ENCODE peak calls at places on chromosomes 16 and 17, in five cellular contexts. Q, T, I, J and L are unnamed samples. For H3K4me1, the result is how much of the 10 kb centered on the place peaks cover.

GRCh38 chr16:12646490-12647274 is 157.0 kb downstream of the CPPED1 start:
- DNase-seq in J (no peak), Q (no peak), T (no peak), I (no peak), L (no peak)

GRCh38 chr17:68314916-68315535 is 23.7 kb downstream of the ARSG start:
- DNase-seq in T (peak), Q (no peak), J (peak), I (no peak), L (no peak)

GRCh38 chr17:7383742-7384488 is 3.0 kb downstream of the TNK1 start:
- DNase-seq in I (peak), T (no peak), J (no peak), Q (peak), L (peak)

GRCh38 chr17:72501404-72502110 is 380.7 kb downstream of the SOX9 start:
- DNase-seq in J (no peak), I (peak), T (no peak), Q (no peak), L (no peak)

GRCh38 chr17:59844884-59845594 is 47.7 kb downstream of the TUBD1 start:
- DNase-seq in Q (no peak), J (peak), T (peak), I (no peak), L (no peak)

GRCh38 chr16:8928467-8928957 is 35.2 kb downstream of the USP7 start:
- DNase-seq in I (no peak), T (peak), J (no peak), Q (no peak), L (no peak)

GRCh38 chr17:12605222-12605621 is 60.5 kb upstream of the MYOCD start:
- DNase-seq in I (no peak), J (no peak), Q (no peak), T (peak), L (no peak)

GRCh38 chr17:83083368-83084201 is 4.2 kb downstream of the METRNL start:
- DNase-seq in T (peak), I (no peak), J (peak), Q (peak), L (peak)

GRCh38 chr17:73384926-73385325 is 73.1 kb upstream of the CDC42EP4 start:
- DNase-seq in J (no peak), Q (no peak), I (no peak), T (no peak), L (no peak)

GRCh38 chr16:57358527-57359095 is at the start of gene CCL22:
- DNase-seq in T (no peak), J (peak), I (no peak), Q (no peak), L (no peak)

GRCh38 chr17:28478940-28479615 is 5.6 kb downstream of the SLC13A2 start:
- DNase-seq in J (no peak), I (no peak), T (peak), Q (no peak), L (no peak)

GRCh38 chr17:1275205-1275961 is 4.1 kb upstream of the TRARG1 start:
- DNase-seq in T (no peak), Q (no peak), J (no peak), I (no peak), L (no peak)

GRCh38 chr16:4414187-4414909 is 2.0 kb downstream of the CORO7 start:
- DNase-seq in Q (peak), T (no peak), J (no peak), I (no peak), L (no peak)

GRCh38 chr17:81990836-81991683 is 13.6 kb downstream of the ASPSCR1 start:
- DNase-seq in Q (no peak), J (no peak), I (no peak), T (no peak), L (peak)

GRCh38 chr16:16042076-16042475 is 92.7 kb downstream of the ABCC1 start:
- DNase-seq in I (peak), Q (no peak), T (peak), J (no peak), L (peak)

GRCh38 chr17:49445561-49445960 is 30.9 kb upstream of the PHB1 start:
- DNase-seq in T (no peak), I (no peak), J (no peak), Q (no peak), L (no peak)

GRCh38 chr17:61551255-61551742 is 39.7 kb downstream of the NACA2 start:
- DNase-seq in T (peak), Q (no peak), J (no peak), I (no peak), L (no peak)

GRCh38 chr17:29246638-29247037 is at the start of gene CRYBA1:
- DNase-seq in I (no peak), Q (no peak), T (no peak), J (no peak), L (no peak)

GRCh38 chr16:81815429-81815766 is 36.3 kb downstream of the PLCG2 start:
- DNase-seq in J (no peak), I (no peak), Q (no peak), T (no peak), L (no peak)

GRCh38 chr17:61009619-61010018 is 332.0 kb downstream of the BCAS3 start:
- DNase-seq in T (peak), Q (no peak), J (no peak), I (no peak), L (peak)

GRCh38 chr17:80854220-80854619 is 137.4 kb upstream of the CHMP6 start:
- DNase-seq in Q (no peak), J (no peak), I (no peak), T (no peak), L (no peak)

GRCh38 chr16:15783985-15784384 is 72.8 kb downstream of the MYH11 start:
- DNase-seq in T (no peak), J (no peak), Q (no peak), I (no peak), L (no peak)

GRCh38 chr17:75856062-75856681 is 1.0 kb upstream of the WBP2 start:
- DNase-seq in Q (no peak), J (peak), T (no peak), I (no peak), L (no peak)

GRCh38 chr16:81291117-81291516 is 23.6 kb upstream of the GAN start:
- DNase-seq in J (no peak), Q (no peak), T (no peak), I (no peak), L (no peak)

GRCh38 chr16:87657621-87658192 is 55.4 kb downstream of the JPH3 start:
- DNase-seq in J (peak), T (no peak), I (no peak), Q (no peak), L (no peak)

GRCh38 chr16:19119564-19119963 is 5.8 kb downstream of the ITPRIPL2 start:
- DNase-seq in T (peak), I (no peak), J (peak), Q (no peak), L (no peak)

GRCh38 chr17:32752934-32753333 is 124.0 kb downstream of the MYO1D start:
- DNase-seq in Q (no peak), I (no peak), J (no peak), T (no peak), L (no peak)

GRCh38 chr16:71722801-71723536 is 1.5 kb downstream of the PHLPP2 start:
- DNase-seq in T (peak), I (peak), J (peak), Q (peak), L (peak)

GRCh38 chr17:7081341-7082062 is 1.5 kb upstream of the CLEC10A start:
- DNase-seq in I (peak), T (no peak), J (no peak), Q (no peak), L (no peak)

DNA sequence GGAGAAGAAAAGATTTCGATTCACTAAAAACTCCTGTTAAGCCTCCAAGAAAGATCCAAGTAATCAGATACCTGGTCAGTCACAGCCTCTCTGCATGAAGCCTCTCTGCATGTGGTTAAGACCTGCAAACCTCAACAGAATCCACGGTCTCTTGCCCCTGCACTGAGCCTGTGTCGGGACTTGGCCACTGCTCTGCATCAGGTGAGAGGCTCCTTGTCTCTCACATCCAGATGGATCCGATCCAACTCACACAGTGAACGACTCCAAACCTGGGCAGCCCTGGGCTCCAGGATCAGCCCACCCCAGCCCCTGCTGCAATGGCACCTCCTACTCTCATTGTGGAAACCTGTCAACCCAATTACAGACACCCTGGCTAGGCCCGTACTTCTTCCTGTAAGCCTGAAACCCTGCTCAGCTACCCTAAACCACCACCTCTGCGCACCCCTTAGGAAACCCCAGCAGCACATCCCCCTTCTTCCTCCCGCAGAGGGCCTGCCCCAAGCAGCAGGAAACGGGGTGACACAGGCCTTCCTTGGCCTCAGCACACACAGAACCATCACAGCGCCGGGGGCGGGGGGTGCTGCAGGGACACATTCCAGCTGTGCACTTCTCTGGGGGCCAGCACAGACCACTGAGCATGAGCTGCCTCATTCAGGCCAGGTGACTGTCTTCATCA is 129.5 kb downstream of the ANKRD11 start:
- DNase-seq in T (no peak), I (no peak), Q (peak), J (no peak), L (no peak)
- H3K4me1 ChIP-seq in T (under half), I (half or more), Q (half or more), J (under half), L (under half)

GRCh38 chr16:10170016-10170415 is 12.2 kb downstream of the GRIN2A start:
- DNase-seq in J (no peak), I (no peak), Q (no peak), T (no peak), L (no peak)

GRCh38 chr16:10168258-10168657 is 14.0 kb downstream of the GRIN2A start:
- DNase-seq in Q (no peak), J (no peak), I (no peak), T (no peak), L (no peak)

GRCh38 chr16:10169031-10169430 is 13.2 kb downstream of the GRIN2A start:
- DNase-seq in Q (no peak), T (no peak), J (no peak), I (no peak), L (no peak)

GRCh38 chr16:10162981-10163380 is 19.2 kb downstream of the GRIN2A start:
- DNase-seq in T (no peak), I (no peak), Q (no peak), J (no peak), L (no peak)

GRCh38 chr16:10165643-10166042 is 16.6 kb downstream of the GRIN2A start:
- DNase-seq in Q (no peak), I (no peak), J (no peak), T (no peak), L (no peak)
- H3K4me1 ChIP-seq in Q (under half), I (under half), J (under half), T (under half), L (under half)

DNA sequence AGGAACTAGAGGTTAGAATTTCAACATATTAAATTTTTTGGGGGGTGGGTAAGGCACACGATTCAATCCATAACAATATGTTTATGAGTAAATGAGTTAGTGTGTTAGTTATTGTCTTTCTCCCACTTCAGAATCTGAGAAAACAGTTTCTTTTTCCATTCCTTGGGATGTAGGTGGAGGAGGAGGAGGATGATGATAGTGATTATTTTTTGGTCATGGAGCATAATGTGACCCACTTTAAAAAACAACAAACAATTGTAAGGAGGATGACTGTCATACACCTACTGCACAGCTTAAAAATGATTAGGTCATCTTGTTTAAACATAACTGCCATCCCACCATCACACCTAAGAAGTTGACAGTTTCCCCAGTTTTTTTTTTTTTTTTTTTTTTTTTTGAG is 148.7 kb downstream of the CDRT15L2 start:
- DNase-seq in Q (no peak), J (no peak), I (no peak), T (no peak), L (no peak)
- H3K4me1 ChIP-seq in Q (under half), J (under half), I (under half), T (under half), L (under half)

DNA sequence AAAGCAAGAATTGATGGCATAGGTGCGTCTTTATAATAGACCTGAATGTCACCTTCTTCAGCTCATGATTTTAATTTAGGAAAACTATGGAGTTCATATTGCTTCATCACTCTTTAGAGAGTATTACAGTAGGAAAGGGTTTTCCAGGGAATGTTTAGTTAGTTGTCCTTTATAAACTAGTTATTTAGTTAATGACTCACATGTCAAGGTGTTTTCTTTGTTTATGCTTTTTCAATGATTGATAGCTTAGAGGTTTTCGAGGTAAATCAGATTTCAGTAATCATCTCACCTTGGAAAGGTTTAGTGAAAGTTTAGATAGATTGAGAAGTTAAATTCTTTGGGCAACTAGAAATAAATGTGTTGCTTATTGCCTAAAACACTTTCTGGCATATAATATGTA is 9.8 kb downstream of the WSB1 start:
- DNase-seq in Q (no peak), J (peak), T (no peak), I (no peak), L (no peak)
- H3K4me1 ChIP-seq in Q (under half), J (under half), T (under half), I (half or more), L (under half)